ENCODE peak calls at places on chromosome 18, in four cellular contexts. Z, O, V and Y are unnamed samples.
A peak's percentile ranks its signal among the peaks of the same experiment; 100 is the strongest.

GRCh38 chr18:45775726-45776125 is 49.7 kb upstream of the SIGLEC15 start:
- DNase-seq in V (no peak), Z (no peak), O (no peak), Y (no peak)

GRCh38 chr18:44896817-44897216 is 216.1 kb downstream of the SETBP1 start:
- DNase-seq in V (no peak), O (no peak), Z (no peak), Y (no peak)

GRCh38 chr18:45802814-45803492 is 22.5 kb upstream of the SIGLEC15 start:
- DNase-seq in V (no peak), Z (peak; percentile 97), O (no peak), Y (peak; percentile 95)

GRCh38 chr18:76985951-76986236 is 146.7 kb downstream of the MBP start:
- DNase-seq in O (peak; percentile 44), V (no peak), Z (no peak), Y (no peak)

GRCh38 chr18:10078053-10078452 is 164.2 kb downstream of the VAPA start:
- DNase-seq in O (no peak), V (no peak), Z (no peak), Y (no peak)

GRCh38 chr18:76972241-76972640 is 149.9 kb downstream of the ZNF236 start:
- DNase-seq in O (no peak), V (no peak), Z (no peak), Y (no peak)

GRCh38 chr18:56770873-56771272 is 119.7 kb downstream of the WDR7 start:
- DNase-seq in Z (no peak), V (no peak), O (no peak), Y (peak; percentile 46)

GRCh38 chr18:36544036-36544725 is 246.7 kb downstream of the FHOD3 start:
- DNase-seq in V (no peak), Z (no peak), O (no peak), Y (no peak)

GRCh38 chr18:52715961-52716360 is 376.0 kb downstream of the DCC start:
- DNase-seq in V (no peak), Z (no peak), O (no peak), Y (no peak)

GRCh38 chr18:67359868-67360838 is 156.4 kb downstream of the DSEL start:
- DNase-seq in O (no peak), V (no peak), Z (peak; percentile 98), Y (peak; percentile 97)

GRCh38 chr18:13313006-13313661 is 94.6 kb downstream of the LDLRAD4 start:
- DNase-seq in V (peak; percentile 58), O (no peak), Z (no peak), Y (no peak)

GRCh38 chr18:12745095-12745820 is 42.4 kb downstream of the PSMG2 start:
- DNase-seq in V (no peak), Z (no peak), O (no peak), Y (no peak)

GRCh38 chr18:63979409-63979908 is 9.6 kb downstream of the SERPINB8 start:
- DNase-seq in Z (peak; percentile 70), V (peak; percentile 51), O (no peak), Y (peak; percentile 71)

GRCh38 chr18:56276466-56276865 is 361.9 kb downstream of the TXNL1 start:
- DNase-seq in Z (no peak), O (no peak), V (no peak), Y (no peak)

GRCh38 chr18:46268662-46269061 is 164.5 kb downstream of the HAUS1 start:
- DNase-seq in O (no peak), Z (no peak), V (no peak), Y (no peak)

GRCh38 chr18:55001625-55002024 is 42.4 kb upstream of the CCDC68 start:
- DNase-seq in O (no peak), V (no peak), Z (no peak), Y (no peak)

DNA sequence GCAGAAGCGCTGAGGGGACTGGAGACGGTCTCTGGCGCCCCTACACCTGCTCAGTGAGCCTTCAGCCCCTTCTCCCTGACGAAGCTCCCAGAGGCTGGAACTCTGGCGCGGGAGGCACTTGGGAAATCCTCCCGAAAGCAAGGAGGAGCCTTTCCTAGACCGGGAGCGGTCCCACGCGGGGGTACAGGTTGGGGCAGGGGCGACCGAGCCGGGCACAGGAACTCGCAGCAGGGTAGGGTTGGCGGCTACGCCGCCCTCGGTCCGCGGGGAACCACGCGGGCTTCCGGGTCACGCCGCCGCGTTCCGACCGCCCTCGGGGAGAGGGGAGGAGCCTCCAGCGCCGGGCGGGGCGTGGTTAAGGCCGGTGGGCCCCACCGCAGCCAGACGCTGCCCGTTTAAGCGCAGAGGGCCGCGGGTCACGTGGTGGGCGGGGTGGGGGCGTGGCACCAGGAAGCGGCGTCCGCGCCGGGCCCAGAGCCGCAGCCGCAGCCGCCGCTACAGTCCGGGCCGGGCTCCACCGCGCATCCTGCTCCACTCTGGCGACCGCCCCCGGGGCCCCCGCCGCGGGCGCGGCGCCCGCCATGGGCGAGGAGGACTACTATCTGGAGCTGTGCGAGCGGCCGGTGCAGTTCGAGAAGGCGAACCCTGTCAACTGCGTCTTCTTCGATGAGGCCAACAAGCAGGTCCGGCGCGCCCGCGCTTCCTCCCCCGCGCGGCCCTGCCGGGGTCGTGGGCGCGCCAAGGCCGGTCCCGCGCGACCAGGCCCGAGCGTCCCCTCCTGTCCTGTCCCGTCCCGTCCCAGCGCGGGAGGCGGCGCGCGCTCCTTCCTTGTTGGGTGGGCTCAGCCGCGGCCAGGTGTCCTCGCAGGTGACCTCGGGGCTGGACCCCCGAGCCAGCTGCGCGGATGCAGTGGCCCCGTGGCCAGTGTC is at the start of gene RMC1:
- DNase-seq in O (peak; percentile 100), V (peak; percentile 98), Z (peak; percentile 88), Y (peak; percentile 95)
- TF ChIP-seq CTCF in O (no peak), V (peak; percentile 27), Z (peak; percentile 12), Y (no peak)

GRCh38 chr18:7349181-7349837 is 118.4 kb downstream of the LRRC30 start:
- DNase-seq in V (no peak), Z (no peak), O (no peak), Y (no peak)
- H3K4me3 ChIP-seq in V (no peak overlapping the region), Z (no peak overlapping the region), O (no peak overlapping the region), Y (no peak overlapping the region)

DNA sequence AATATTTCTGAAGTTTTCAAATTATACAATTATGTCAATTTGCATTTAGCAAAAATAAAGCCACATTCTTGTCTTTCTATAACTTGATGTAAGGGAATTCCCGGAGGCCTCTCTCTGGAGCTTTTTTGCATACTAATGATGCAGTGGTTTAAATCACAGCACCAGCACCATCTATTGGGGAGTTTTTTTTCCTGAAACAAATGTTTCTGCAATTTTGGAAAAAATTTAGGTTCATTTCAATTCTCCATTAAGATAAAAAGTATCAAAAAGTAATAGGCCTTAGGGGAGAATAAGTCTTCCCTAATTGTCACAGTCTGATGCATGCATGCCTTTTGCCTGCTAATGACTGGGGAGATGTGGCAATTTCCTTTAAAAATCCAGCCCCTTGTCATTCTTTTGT is 13.5 kb downstream of the CBLN2 start:
- DNase-seq in O (no peak), Z (no peak), V (no peak), Y (no peak)
- TF ChIP-seq CTCF in O (no peak), Z (no peak), V (no peak), Y (peak; percentile 8)

GRCh38 chr18:58046087-58046793 is 2.2 kb downstream of the NEDD4L start:
- DNase-seq in O (no peak), Z (no peak), V (no peak), Y (no peak)
- H3K4me3 ChIP-seq in O (peak overlapping the region; percentile 91), Z (peak overlapping the region; percentile 72), V (peak overlapping the region; percentile 61), Y (peak overlapping the region; percentile 71)